ENCODE peak calls at places on chromosome 6, in five cellular contexts. One of them, this sample, is unnamed.

GRCh38 chr6:34145161-34146020 is 496 bp downstream of the GRM4 start:
- DNase-seq in caudate nucleus: peak; percentile 48
- DNase-seq in heart left ventricle: no peak
- DNase-seq in A549: no peak
- DNase-seq in pancreas: peak; percentile 18
- DNase-seq in this sample: no peak

GRCh38 chr6:122702846-122703245 is 76.7 kb upstream of the FABP7 start:
- DNase-seq in pancreas: no peak
- DNase-seq in heart left ventricle: no peak
- DNase-seq in A549: no peak
- DNase-seq in caudate nucleus: no peak
- DNase-seq in this sample: no peak

GRCh38 chr6:136646377-136646776 is 96.2 kb upstream of the MAP7 start:
- DNase-seq in caudate nucleus: no peak
- DNase-seq in heart left ventricle: no peak
- DNase-seq in pancreas: no peak
- DNase-seq in A549: no peak
- DNase-seq in this sample: no peak

GRCh38 chr6:149454405-149454848 is 30.4 kb downstream of the ZC3H12D start:
- DNase-seq in A549: no peak
- DNase-seq in heart left ventricle: peak; percentile 99
- DNase-seq in caudate nucleus: peak; percentile 74
- DNase-seq in pancreas: peak; percentile 98
- DNase-seq in this sample: peak; percentile 71

GRCh38 chr6:83609248-83609647 is 96.9 kb downstream of the PRSS35 start:
- DNase-seq in A549: no peak
- DNase-seq in caudate nucleus: no peak
- DNase-seq in heart left ventricle: no peak
- DNase-seq in pancreas: no peak
- DNase-seq in this sample: no peak

GRCh38 chr6:121515615-121516265 is 80.3 kb downstream of the GJA1 start:
- DNase-seq in A549: no peak
- DNase-seq in caudate nucleus: no peak
- DNase-seq in pancreas: no peak
- DNase-seq in heart left ventricle: no peak
- DNase-seq in this sample: no peak

GRCh38 chr6:2563635-2564034 is 187.1 kb downstream of the MYLK4 start:
- DNase-seq in caudate nucleus: no peak
- DNase-seq in heart left ventricle: no peak
- DNase-seq in pancreas: no peak
- DNase-seq in A549: no peak
- DNase-seq in this sample: no peak

GRCh38 chr6:20577280-20577679 is 43.0 kb downstream of the CDKAL1 start:
- DNase-seq in caudate nucleus: no peak
- DNase-seq in heart left ventricle: no peak
- DNase-seq in pancreas: no peak
- DNase-seq in A549: no peak
- DNase-seq in this sample: no peak

GRCh38 chr6:31792090-31792374 is 3.5 kb downstream of the VARS1 start:
- DNase-seq in A549: no peak
- DNase-seq in caudate nucleus: no peak
- DNase-seq in heart left ventricle: no peak
- DNase-seq in pancreas: no peak
- DNase-seq in this sample: no peak

GRCh38 chr6:34556031-34556471 is at the start of gene SPDEF:
- DNase-seq in pancreas: peak; percentile 24
- DNase-seq in A549: no peak
- DNase-seq in caudate nucleus: no peak
- DNase-seq in heart left ventricle: no peak
- DNase-seq in this sample: no peak

GRCh38 chr6:144439016-144439415 is 153.9 kb downstream of the UTRN start:
- DNase-seq in pancreas: no peak
- DNase-seq in A549: no peak
- DNase-seq in heart left ventricle: no peak
- DNase-seq in caudate nucleus: no peak
- DNase-seq in this sample: no peak

DNA sequence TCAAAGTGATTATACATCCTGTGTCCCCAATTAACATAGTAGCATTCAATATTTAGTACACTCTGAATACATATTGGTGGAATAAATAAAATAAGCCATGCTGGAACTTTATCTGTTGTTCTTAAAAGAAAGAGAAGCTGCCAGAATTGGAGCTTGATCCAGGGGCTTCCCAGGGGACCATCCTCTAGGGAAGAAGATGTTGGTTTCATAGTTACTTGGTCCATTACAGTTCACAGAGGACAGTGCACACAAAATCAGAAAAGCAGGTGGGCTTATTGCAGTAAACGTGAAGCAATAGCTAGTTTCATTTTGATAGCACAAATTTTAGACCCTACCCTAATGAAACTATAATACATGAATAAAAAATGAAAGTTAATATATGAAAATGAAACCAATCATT is 227.2 kb upstream of the MARCKS start:
- DNase-seq in caudate nucleus: no peak
- DNase-seq in heart left ventricle: peak; percentile 30
- DNase-seq in A549: no peak
- DNase-seq in pancreas: no peak
- DNase-seq in this sample: no peak
- H3K27ac ChIP-seq in caudate nucleus: no peak overlapping the region
- H3K27ac ChIP-seq in heart left ventricle: no peak overlapping the region
- H3K27ac ChIP-seq in A549: peak overlapping the region; percentile 59
- H3K27ac ChIP-seq in pancreas: peak overlapping the region; percentile 6
- H3K27ac ChIP-seq in this sample: no peak overlapping the region

DNA sequence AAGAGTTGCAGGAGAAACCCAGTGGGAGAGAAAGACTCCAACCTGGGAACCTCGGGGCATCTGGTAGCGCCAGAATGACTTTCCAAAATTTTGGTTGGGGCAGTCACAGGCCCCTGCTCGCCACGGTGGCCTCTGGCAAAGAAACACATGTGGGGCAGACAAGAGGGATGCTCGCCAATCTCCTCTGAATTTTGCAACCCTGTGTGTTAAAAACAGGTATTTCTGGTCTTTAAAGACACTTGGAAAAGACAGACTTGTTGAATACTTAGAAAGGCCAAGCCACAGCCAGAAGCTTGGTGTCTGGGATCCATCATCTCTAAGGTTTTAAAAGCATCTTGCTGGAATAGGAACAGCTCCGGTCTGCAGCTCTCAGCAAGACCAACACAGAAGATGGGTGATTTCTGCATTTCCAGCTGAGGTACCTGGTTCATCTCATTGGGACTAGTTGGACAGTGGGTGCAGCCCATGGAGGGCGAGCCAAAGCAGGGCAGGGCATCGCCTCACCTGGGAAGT is 31.2 kb downstream of the HLA-E start:
- DNase-seq in A549: no peak
- DNase-seq in caudate nucleus: no peak
- DNase-seq in pancreas: no peak
- DNase-seq in heart left ventricle: no peak
- DNase-seq in this sample: no peak
- H3K27ac ChIP-seq in A549: no peak overlapping the region
- H3K27ac ChIP-seq in caudate nucleus: no peak overlapping the region
- H3K27ac ChIP-seq in pancreas: no peak overlapping the region
- H3K27ac ChIP-seq in heart left ventricle: peak overlapping the region; percentile 24
- H3K27ac ChIP-seq in this sample: no peak overlapping the region

DNA sequence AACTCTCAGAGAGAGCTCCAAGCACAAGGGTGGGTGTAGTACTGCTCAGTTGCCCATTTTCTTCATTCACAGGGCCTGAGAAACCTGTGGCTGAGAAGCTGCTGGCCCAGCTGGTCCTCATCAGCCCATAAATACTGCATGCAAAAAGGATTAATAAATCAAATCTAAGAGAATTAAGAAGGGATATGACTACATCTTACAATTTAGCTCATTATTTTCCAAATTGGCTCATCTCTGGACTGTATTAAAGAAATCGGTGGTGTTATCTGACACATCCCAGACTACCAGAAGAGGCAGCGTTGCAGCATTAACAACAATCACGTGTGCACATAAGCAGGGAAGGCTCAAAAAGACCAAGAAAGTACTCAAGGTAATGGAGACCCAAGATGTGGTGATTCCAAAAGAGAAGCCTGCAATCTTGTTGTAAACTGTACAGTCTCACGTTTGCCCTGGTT is 90.7 kb downstream of the CD24 start:
- DNase-seq in pancreas: no peak
- DNase-seq in caudate nucleus: no peak
- DNase-seq in A549: no peak
- DNase-seq in heart left ventricle: no peak
- DNase-seq in this sample: no peak
- H3K27ac ChIP-seq in pancreas: no peak overlapping the region
- H3K27ac ChIP-seq in caudate nucleus: no peak overlapping the region
- H3K27ac ChIP-seq in A549: peak overlapping the region; percentile 62
- H3K27ac ChIP-seq in heart left ventricle: no peak overlapping the region
- H3K27ac ChIP-seq in this sample: no peak overlapping the region

GRCh38 chr6:41705996-41706835 is 29.2 kb downstream of the TFEB start:
- DNase-seq in heart left ventricle: peak; percentile 92
- DNase-seq in pancreas: no peak
- DNase-seq in caudate nucleus: peak; percentile 85
- DNase-seq in A549: peak; percentile 78
- DNase-seq in this sample: peak; percentile 87
- H3K27ac ChIP-seq in heart left ventricle: peak overlapping the region; percentile 84
- H3K27ac ChIP-seq in pancreas: peak overlapping the region; percentile 27
- H3K27ac ChIP-seq in caudate nucleus: peak overlapping the region; percentile 99
- H3K27ac ChIP-seq in A549: peak overlapping the region; percentile 97
- H3K27ac ChIP-seq in this sample: no peak overlapping the region

GRCh38 chr6:126437225-126437624 is 97.3 kb downstream of the CENPW start:
- DNase-seq in heart left ventricle: no peak
- DNase-seq in caudate nucleus: no peak
- DNase-seq in A549: no peak
- DNase-seq in pancreas: no peak
- DNase-seq in this sample: no peak
- H3K27ac ChIP-seq in heart left ventricle: no peak overlapping the region
- H3K27ac ChIP-seq in caudate nucleus: no peak overlapping the region
- H3K27ac ChIP-seq in A549: no peak overlapping the region
- H3K27ac ChIP-seq in pancreas: no peak overlapping the region
- H3K27ac ChIP-seq in this sample: no peak overlapping the region

GRCh38 chr6:156719395-156719719 is 57.8 kb upstream of the ARID1B start:
- DNase-seq in caudate nucleus: no peak
- DNase-seq in A549: no peak
- DNase-seq in heart left ventricle: no peak
- DNase-seq in pancreas: peak; percentile 22
- DNase-seq in this sample: no peak
- H3K27ac ChIP-seq in caudate nucleus: peak overlapping the region; percentile 94
- H3K27ac ChIP-seq in A549: peak overlapping the region; percentile 95
- H3K27ac ChIP-seq in heart left ventricle: peak overlapping the region; percentile 93
- H3K27ac ChIP-seq in pancreas: peak overlapping the region; percentile 93
- H3K27ac ChIP-seq in this sample: no peak overlapping the region

GRCh38 chr6:47160702-47161101 is 118.6 kb upstream of the ADGRF1 start:
- DNase-seq in pancreas: no peak
- DNase-seq in A549: no peak
- DNase-seq in caudate nucleus: no peak
- DNase-seq in heart left ventricle: no peak
- DNase-seq in this sample: no peak
- H3K27ac ChIP-seq in pancreas: peak overlapping the region; percentile 47
- H3K27ac ChIP-seq in A549: peak overlapping the region; percentile 73
- H3K27ac ChIP-seq in caudate nucleus: no peak overlapping the region
- H3K27ac ChIP-seq in heart left ventricle: no peak overlapping the region
- H3K27ac ChIP-seq in this sample: no peak overlapping the region

GRCh38 chr6:150456466-150456865 is 87.7 kb downstream of the IYD start:
- DNase-seq in A549: no peak
- DNase-seq in caudate nucleus: no peak
- DNase-seq in heart left ventricle: no peak
- DNase-seq in pancreas: no peak
- DNase-seq in this sample: peak; percentile 15

GRCh38 chr6:150453357-150453756 is 84.5 kb downstream of the IYD start:
- DNase-seq in pancreas: no peak
- DNase-seq in A549: no peak
- DNase-seq in heart left ventricle: no peak
- DNase-seq in caudate nucleus: no peak
- DNase-seq in this sample: no peak

GRCh38 chr6:150451767-150452641 is 83.2 kb downstream of the IYD start:
- DNase-seq in A549: no peak
- DNase-seq in pancreas: no peak
- DNase-seq in caudate nucleus: no peak
- DNase-seq in heart left ventricle: no peak
- DNase-seq in this sample: no peak

GRCh38 chr6:150452642-150453243 is 83.9 kb downstream of the IYD start:
- DNase-seq in pancreas: no peak
- DNase-seq in A549: no peak
- DNase-seq in caudate nucleus: no peak
- DNase-seq in heart left ventricle: peak; percentile 52
- DNase-seq in this sample: no peak

DNA sequence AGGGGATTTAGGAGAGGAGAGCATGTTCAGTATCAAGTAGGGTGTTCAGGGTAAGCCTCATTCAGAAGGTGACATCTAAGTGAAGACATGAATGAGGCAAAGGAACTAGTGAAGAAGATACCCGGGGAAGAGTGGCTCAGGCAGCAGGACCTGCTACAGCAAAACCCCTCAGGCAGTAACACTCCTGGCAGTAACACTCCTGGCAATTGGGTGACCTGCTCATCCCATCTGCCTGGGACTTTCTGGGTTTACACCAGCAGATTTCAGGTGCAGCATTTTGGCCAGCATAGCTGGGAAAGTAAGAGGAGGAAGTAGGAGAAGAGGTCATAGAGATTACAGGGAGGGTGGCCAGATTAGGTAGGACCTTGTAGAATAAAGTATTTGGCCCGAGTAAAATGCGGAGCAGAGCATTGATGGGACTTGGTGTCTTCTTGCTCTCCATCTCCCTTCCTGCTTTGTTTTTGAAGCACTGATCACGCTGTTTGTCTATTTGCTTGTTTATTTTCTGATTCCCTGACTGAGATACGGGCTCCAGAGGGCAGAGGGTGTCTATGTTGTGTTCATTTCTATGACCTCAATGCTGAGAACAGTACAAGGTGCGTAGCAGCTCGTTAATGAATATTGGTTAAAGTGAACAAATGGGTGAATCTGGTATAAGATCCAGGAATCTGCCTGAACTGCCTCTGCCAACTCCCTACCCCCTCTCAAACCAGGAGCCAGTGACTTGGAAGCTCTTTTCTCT is 88.3 kb downstream of the IYD start:
- DNase-seq in caudate nucleus: no peak
- DNase-seq in pancreas: no peak
- DNase-seq in A549: no peak
- DNase-seq in heart left ventricle: no peak
- DNase-seq in this sample: no peak
- H3K27ac ChIP-seq in caudate nucleus: no peak overlapping the region
- H3K27ac ChIP-seq in pancreas: no peak overlapping the region
- H3K27ac ChIP-seq in A549: no peak overlapping the region
- H3K27ac ChIP-seq in heart left ventricle: no peak overlapping the region
- H3K27ac ChIP-seq in this sample: no peak overlapping the region